ENCODE peak calls at places on chromosome 13, in nine cellular contexts. One of them, this sample, is unnamed.

GRCh38 chr13:34577051-34577450 is 365.0 kb upstream of the NBEA start:
- DNase-seq in AG10803: peak
- DNase-seq in Peyer's patch: no peak
- DNase-seq in HFFc6: peak
- DNase-seq in cardiac fibroblast: peak
- DNase-seq in tibial artery: no peak
- DNase-seq in CD4-positive, alpha-beta T cell: no peak
- DNase-seq in H9: no peak
- DNase-seq in Calu3: no peak
- DNase-seq in this sample: no peak

GRCh38 chr13:111211789-111212516 is 96.8 kb downstream of the ARHGEF7 start:
- DNase-seq in cardiac fibroblast: peak
- DNase-seq in HFFc6: no peak
- DNase-seq in AG10803: no peak
- DNase-seq in CD4-positive, alpha-beta T cell: no peak
- DNase-seq in H9: peak
- DNase-seq in Peyer's patch: no peak
- DNase-seq in Calu3: no peak
- DNase-seq in tibial artery: no peak
- DNase-seq in this sample: no peak

GRCh38 chr13:104256701-104257100 is 1190.5 kb upstream of the SLC10A2 start:
- DNase-seq in cardiac fibroblast: no peak
- DNase-seq in AG10803: no peak
- DNase-seq in Peyer's patch: no peak
- DNase-seq in tibial artery: no peak
- DNase-seq in HFFc6: no peak
- DNase-seq in H9: no peak
- DNase-seq in Calu3: no peak
- DNase-seq in CD4-positive, alpha-beta T cell: no peak
- DNase-seq in this sample: no peak

GRCh38 chr13:42445354-42445753 is 128.6 kb upstream of the TNFSF11 start:
- DNase-seq in tibial artery: no peak
- DNase-seq in HFFc6: no peak
- DNase-seq in AG10803: no peak
- DNase-seq in Calu3: no peak
- DNase-seq in H9: no peak
- DNase-seq in Peyer's patch: no peak
- DNase-seq in cardiac fibroblast: no peak
- DNase-seq in CD4-positive, alpha-beta T cell: no peak
- DNase-seq in this sample: no peak

GRCh38 chr13:31240921-31241320 is 41.1 kb downstream of the B3GLCT start:
- DNase-seq in tibial artery: no peak
- DNase-seq in Calu3: no peak
- DNase-seq in HFFc6: no peak
- DNase-seq in Peyer's patch: no peak
- DNase-seq in cardiac fibroblast: peak
- DNase-seq in CD4-positive, alpha-beta T cell: no peak
- DNase-seq in AG10803: no peak
- DNase-seq in H9: no peak
- DNase-seq in this sample: no peak

GRCh38 chr13:63438951-63439350 is 2023.3 kb upstream of the PCDH20 start:
- DNase-seq in Calu3: no peak
- DNase-seq in H9: no peak
- DNase-seq in HFFc6: no peak
- DNase-seq in tibial artery: no peak
- DNase-seq in AG10803: no peak
- DNase-seq in cardiac fibroblast: no peak
- DNase-seq in CD4-positive, alpha-beta T cell: no peak
- DNase-seq in Peyer's patch: no peak
- DNase-seq in this sample: no peak

GRCh38 chr13:36382030-36382429 is 35.8 kb upstream of the SPART start:
- DNase-seq in AG10803: no peak
- DNase-seq in Peyer's patch: no peak
- DNase-seq in H9: no peak
- DNase-seq in tibial artery: no peak
- DNase-seq in Calu3: no peak
- DNase-seq in cardiac fibroblast: peak
- DNase-seq in CD4-positive, alpha-beta T cell: no peak
- DNase-seq in HFFc6: no peak
- DNase-seq in this sample: no peak

GRCh38 chr13:59891053-59891452 is 272.7 kb downstream of the DIAPH3 start:
- DNase-seq in H9: no peak
- DNase-seq in Peyer's patch: no peak
- DNase-seq in AG10803: no peak
- DNase-seq in tibial artery: no peak
- DNase-seq in cardiac fibroblast: no peak
- DNase-seq in CD4-positive, alpha-beta T cell: no peak
- DNase-seq in Calu3: no peak
- DNase-seq in HFFc6: no peak
- DNase-seq in this sample: no peak

GRCh38 chr13:26541678-26542553 is 15.6 kb upstream of the WASF3 start:
- DNase-seq in H9: no peak
- DNase-seq in AG10803: no peak
- DNase-seq in cardiac fibroblast: no peak
- DNase-seq in HFFc6: no peak
- DNase-seq in tibial artery: no peak
- DNase-seq in CD4-positive, alpha-beta T cell: no peak
- DNase-seq in Peyer's patch: no peak
- DNase-seq in Calu3: no peak
- DNase-seq in this sample: no peak

GRCh38 chr13:35552172-35552844 is 75.8 kb upstream of the MAB21L1 start:
- DNase-seq in cardiac fibroblast: peak
- DNase-seq in CD4-positive, alpha-beta T cell: no peak
- DNase-seq in tibial artery: no peak
- DNase-seq in AG10803: peak
- DNase-seq in HFFc6: peak
- DNase-seq in Peyer's patch: no peak
- DNase-seq in Calu3: no peak
- DNase-seq in H9: no peak
- DNase-seq in this sample: no peak

GRCh38 chr13:66461021-66461420 is 769.1 kb downstream of the PCDH9 start:
- DNase-seq in Peyer's patch: no peak
- DNase-seq in CD4-positive, alpha-beta T cell: no peak
- DNase-seq in HFFc6: no peak
- DNase-seq in tibial artery: no peak
- DNase-seq in AG10803: no peak
- DNase-seq in cardiac fibroblast: peak
- DNase-seq in H9: no peak
- DNase-seq in Calu3: no peak
- DNase-seq in this sample: no peak

GRCh38 chr13:83992566-83993358 is 110.5 kb upstream of the SLITRK1 start:
- DNase-seq in Peyer's patch: no peak
- DNase-seq in AG10803: peak
- DNase-seq in HFFc6: no peak
- DNase-seq in tibial artery: no peak
- DNase-seq in H9: no peak
- DNase-seq in Calu3: no peak
- DNase-seq in CD4-positive, alpha-beta T cell: no peak
- DNase-seq in cardiac fibroblast: no peak
- DNase-seq in this sample: no peak

GRCh38 chr13:41788552-41788951 is 172.4 kb downstream of the VWA8 start:
- DNase-seq in tibial artery: no peak
- DNase-seq in CD4-positive, alpha-beta T cell: no peak
- DNase-seq in AG10803: no peak
- DNase-seq in H9: no peak
- DNase-seq in cardiac fibroblast: no peak
- DNase-seq in HFFc6: no peak
- DNase-seq in Peyer's patch: no peak
- DNase-seq in Calu3: no peak
- DNase-seq in this sample: no peak

GRCh38 chr13:69935043-69935442 is 172.6 kb upstream of the ATXN8OS start:
- DNase-seq in cardiac fibroblast: no peak
- DNase-seq in AG10803: no peak
- DNase-seq in CD4-positive, alpha-beta T cell: no peak
- DNase-seq in tibial artery: no peak
- DNase-seq in Calu3: no peak
- DNase-seq in Peyer's patch: no peak
- DNase-seq in H9: no peak
- DNase-seq in HFFc6: no peak
- DNase-seq in this sample: no peak

GRCh38 chr13:99196466-99197256 is 4.0 kb upstream of the UBAC2 start:
- DNase-seq in Calu3: no peak
- DNase-seq in cardiac fibroblast: no peak
- DNase-seq in AG10803: no peak
- DNase-seq in CD4-positive, alpha-beta T cell: no peak
- DNase-seq in H9: no peak
- DNase-seq in HFFc6: no peak
- DNase-seq in Peyer's patch: no peak
- DNase-seq in tibial artery: no peak
- DNase-seq in this sample: no peak

GRCh38 chr13:80444240-80445015 is 103.5 kb upstream of the SPRY2 start:
- DNase-seq in HFFc6: no peak
- DNase-seq in tibial artery: no peak
- DNase-seq in cardiac fibroblast: no peak
- DNase-seq in H9: no peak
- DNase-seq in CD4-positive, alpha-beta T cell: no peak
- DNase-seq in AG10803: no peak
- DNase-seq in Peyer's patch: no peak
- DNase-seq in Calu3: no peak
- DNase-seq in this sample: no peak

GRCh38 chr13:113553541-113554332 is 30.8 kb upstream of the TFDP1 start:
- DNase-seq in Peyer's patch: peak
- DNase-seq in CD4-positive, alpha-beta T cell: no peak
- DNase-seq in HFFc6: no peak
- DNase-seq in H9: no peak
- DNase-seq in AG10803: no peak
- DNase-seq in Calu3: no peak
- DNase-seq in tibial artery: no peak
- DNase-seq in cardiac fibroblast: no peak
- DNase-seq in this sample: no peak

GRCh38 chr13:109737606-109738005 is 48.8 kb downstream of the IRS2 start:
- DNase-seq in CD4-positive, alpha-beta T cell: no peak
- DNase-seq in cardiac fibroblast: peak
- DNase-seq in Peyer's patch: no peak
- DNase-seq in H9: no peak
- DNase-seq in HFFc6: peak
- DNase-seq in AG10803: peak
- DNase-seq in tibial artery: no peak
- DNase-seq in Calu3: no peak
- DNase-seq in this sample: no peak

DNA sequence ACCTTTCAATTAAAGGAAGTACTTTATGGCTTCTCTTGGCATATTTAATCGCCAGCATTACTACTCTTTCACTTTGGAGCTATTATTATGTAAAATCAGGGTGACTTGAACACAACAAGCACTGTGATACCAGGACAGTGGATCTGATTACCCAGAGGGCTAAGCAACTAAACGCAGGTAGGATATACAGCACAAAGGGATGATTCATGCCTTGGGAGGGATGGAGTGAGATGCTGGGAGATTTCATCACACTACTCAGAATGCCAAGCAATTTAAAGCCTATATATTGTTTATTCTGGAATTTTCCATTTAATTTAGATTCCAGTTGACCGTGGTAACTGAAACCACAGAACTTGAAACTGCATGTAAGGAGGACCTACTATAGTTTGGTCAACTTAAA is 254.0 kb downstream of the GPC5 start:
- DNase-seq in Calu3: no peak
- DNase-seq in HFFc6: no peak
- DNase-seq in CD4-positive, alpha-beta T cell: no peak
- DNase-seq in H9: no peak
- DNase-seq in Peyer's patch: no peak
- DNase-seq in tibial artery: no peak
- DNase-seq in AG10803: no peak
- DNase-seq in cardiac fibroblast: no peak
- DNase-seq in this sample: no peak
- TF ChIP-seq CTCF in Calu3: no peak
- TF ChIP-seq CTCF in HFFc6: no peak
- TF ChIP-seq CTCF in CD4-positive, alpha-beta T cell: no peak
- TF ChIP-seq CTCF in H9: no peak
- TF ChIP-seq CTCF in Peyer's patch: no peak
- TF ChIP-seq CTCF in tibial artery: no peak
- TF ChIP-seq CTCF in AG10803: no peak
- TF ChIP-seq CTCF in cardiac fibroblast: no peak
- TF ChIP-seq CTCF in this sample: no peak

DNA sequence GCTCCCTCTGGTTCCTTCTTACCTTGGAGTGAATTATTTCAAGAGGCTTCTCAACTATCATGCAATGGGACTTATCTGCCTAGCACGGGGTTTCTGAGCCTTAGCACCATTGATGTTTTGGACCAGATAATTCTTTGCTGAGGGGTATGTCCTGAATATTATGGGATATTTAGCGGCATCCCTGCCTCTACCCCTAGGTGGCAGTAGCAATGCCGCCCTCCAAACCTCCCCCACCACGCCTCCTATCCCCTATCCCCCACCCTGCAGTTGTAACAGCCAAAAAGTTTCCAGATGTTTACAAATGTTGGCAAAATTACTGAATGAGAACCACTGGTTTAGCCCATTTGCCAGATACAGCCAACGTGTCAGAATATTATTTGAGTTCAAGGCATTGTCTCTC is 125.5 kb downstream of the POSTN start:
- DNase-seq in H9: peak
- DNase-seq in CD4-positive, alpha-beta T cell: no peak
- DNase-seq in HFFc6: no peak
- DNase-seq in Calu3: no peak
- DNase-seq in Peyer's patch: no peak
- DNase-seq in tibial artery: no peak
- DNase-seq in cardiac fibroblast: no peak
- DNase-seq in AG10803: no peak
- DNase-seq in this sample: no peak
- TF ChIP-seq CTCF in H9: peak
- TF ChIP-seq CTCF in CD4-positive, alpha-beta T cell: no peak
- TF ChIP-seq CTCF in HFFc6: peak
- TF ChIP-seq CTCF in Calu3: no peak
- TF ChIP-seq CTCF in Peyer's patch: no peak
- TF ChIP-seq CTCF in tibial artery: no peak
- TF ChIP-seq CTCF in cardiac fibroblast: peak
- TF ChIP-seq CTCF in AG10803: no peak
- TF ChIP-seq CTCF in this sample: no peak

DNA sequence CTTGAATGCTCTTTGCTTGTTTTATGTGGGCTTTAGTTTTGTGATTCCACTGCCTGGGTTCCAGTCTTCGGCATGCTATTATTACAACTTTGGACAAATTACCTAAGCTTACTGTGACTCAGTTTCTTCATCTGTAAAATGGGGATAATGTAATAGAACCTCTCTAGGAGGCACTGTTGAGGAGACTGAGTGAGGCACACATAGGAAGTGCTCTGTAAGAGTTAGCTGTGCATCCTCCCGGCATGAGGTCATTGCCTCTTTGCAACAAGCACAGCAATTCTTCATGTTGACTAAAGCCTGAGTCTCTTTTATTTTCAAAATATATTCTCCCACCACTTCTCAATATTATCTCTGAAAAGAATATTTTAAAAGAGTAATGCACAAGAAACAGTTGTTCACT is 227.4 kb downstream of the DLEU7 start:
- DNase-seq in tibial artery: no peak
- DNase-seq in Calu3: no peak
- DNase-seq in AG10803: peak
- DNase-seq in CD4-positive, alpha-beta T cell: no peak
- DNase-seq in Peyer's patch: no peak
- DNase-seq in cardiac fibroblast: peak
- DNase-seq in H9: no peak
- DNase-seq in HFFc6: peak
- DNase-seq in this sample: no peak
- TF ChIP-seq CTCF in tibial artery: no peak
- TF ChIP-seq CTCF in Calu3: no peak
- TF ChIP-seq CTCF in AG10803: no peak
- TF ChIP-seq CTCF in CD4-positive, alpha-beta T cell: no peak
- TF ChIP-seq CTCF in Peyer's patch: no peak
- TF ChIP-seq CTCF in cardiac fibroblast: no peak
- TF ChIP-seq CTCF in H9: no peak
- TF ChIP-seq CTCF in HFFc6: peak
- TF ChIP-seq CTCF in this sample: no peak

GRCh38 chr13:43964698-43965097 is 85.0 kb downstream of the LACC1 start:
- DNase-seq in cardiac fibroblast: no peak
- DNase-seq in tibial artery: no peak
- DNase-seq in H9: no peak
- DNase-seq in CD4-positive, alpha-beta T cell: no peak
- DNase-seq in AG10803: no peak
- DNase-seq in HFFc6: no peak
- DNase-seq in Calu3: no peak
- DNase-seq in Peyer's patch: no peak
- DNase-seq in this sample: no peak
- TF ChIP-seq CTCF in cardiac fibroblast: no peak
- TF ChIP-seq CTCF in tibial artery: no peak
- TF ChIP-seq CTCF in H9: no peak
- TF ChIP-seq CTCF in CD4-positive, alpha-beta T cell: no peak
- TF ChIP-seq CTCF in AG10803: no peak
- TF ChIP-seq CTCF in HFFc6: no peak
- TF ChIP-seq CTCF in Calu3: no peak
- TF ChIP-seq CTCF in Peyer's patch: no peak
- TF ChIP-seq CTCF in this sample: no peak